ENCODE peak calls at places on chromosomes 12 and 14, in four cellular contexts. One of them, this sample, is unnamed.

GRCh38 chr14:60245316-60246177 is 3.5 kb upstream of the PPM1A start:
- DNase-seq in AG09319: no peak
- DNase-seq in kidney: no peak
- DNase-seq in Caco-2: no peak
- DNase-seq in this sample: no peak

GRCh38 chr14:77498120-77498979 is at the start of gene ISM2:
- DNase-seq in kidney: peak
- DNase-seq in Caco-2: peak
- DNase-seq in AG09319: no peak
- DNase-seq in this sample: no peak

GRCh38 chr12:53244337-53244736 is 12.3 kb upstream of the RARG start:
- DNase-seq in AG09319: no peak
- DNase-seq in Caco-2: no peak
- DNase-seq in kidney: no peak
- DNase-seq in this sample: no peak

GRCh38 chr12:52884526-52885293 is 20.2 kb downstream of the KRT8 start:
- DNase-seq in kidney: peak
- DNase-seq in Caco-2: peak
- DNase-seq in AG09319: no peak
- DNase-seq in this sample: no peak

GRCh38 chr12:115897718-115898117 is 379.8 kb downstream of the MED13L start:
- DNase-seq in Caco-2: no peak
- DNase-seq in kidney: no peak
- DNase-seq in AG09319: no peak
- DNase-seq in this sample: no peak

GRCh38 chr14:91249841-91250616 is 5.5 kb upstream of the GPR68 start:
- DNase-seq in AG09319: no peak
- DNase-seq in kidney: no peak
- DNase-seq in Caco-2: no peak
- DNase-seq in this sample: no peak

GRCh38 chr12:52300796-52301691 is 9.7 kb upstream of the KRT81 start:
- DNase-seq in kidney: no peak
- DNase-seq in Caco-2: no peak
- DNase-seq in AG09319: no peak
- DNase-seq in this sample: no peak

GRCh38 chr12:68899251-68899771 is 33.7 kb downstream of the CPM start:
- DNase-seq in kidney: peak
- DNase-seq in AG09319: peak
- DNase-seq in Caco-2: peak
- DNase-seq in this sample: peak

GRCh38 chr14:48805315-48805714 is 780.9 kb downstream of the RPS29 start:
- DNase-seq in AG09319: no peak
- DNase-seq in kidney: no peak
- DNase-seq in Caco-2: peak
- DNase-seq in this sample: peak

GRCh38 chr14:69671365-69672050 is 60.1 kb downstream of the SUSD6 start:
- DNase-seq in kidney: no peak
- DNase-seq in Caco-2: no peak
- DNase-seq in AG09319: no peak
- DNase-seq in this sample: no peak

GRCh38 chr14:104293851-104294627 is 155.7 kb downstream of the KIF26A start:
- DNase-seq in AG09319: no peak
- DNase-seq in kidney: peak
- DNase-seq in Caco-2: peak
- DNase-seq in this sample: no peak

GRCh38 chr12:77591959-77592358 is 238.7 kb upstream of the NAV3 start:
- DNase-seq in Caco-2: peak
- DNase-seq in AG09319: no peak
- DNase-seq in kidney: no peak
- DNase-seq in this sample: no peak

GRCh38 chr12:75979181-75979580 is 52.4 kb downstream of the PHLDA1 start:
- DNase-seq in kidney: no peak
- DNase-seq in AG09319: no peak
- DNase-seq in Caco-2: no peak
- DNase-seq in this sample: peak

DNA sequence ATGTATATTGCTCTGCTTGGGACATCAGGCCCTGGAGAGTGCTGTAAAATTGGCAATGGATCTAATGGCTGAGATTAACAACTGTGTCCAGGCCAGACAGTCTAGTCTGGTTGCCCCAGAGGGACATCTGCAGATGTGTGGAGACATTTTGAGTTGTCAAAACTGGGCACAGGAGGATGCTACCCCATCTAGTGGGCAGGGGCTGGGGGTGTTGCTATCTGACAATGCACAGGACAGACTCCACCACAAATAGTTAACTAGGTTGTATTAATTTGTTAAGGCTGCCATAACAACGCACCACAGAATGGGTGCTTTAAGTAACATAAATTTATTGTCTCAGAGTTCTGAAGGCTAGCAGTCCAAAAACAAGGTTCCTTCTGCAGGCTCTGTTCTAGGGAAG is 302.5 kb upstream of the AMIGO2 start:
- DNase-seq in kidney: no peak
- DNase-seq in Caco-2: no peak
- DNase-seq in AG09319: no peak
- DNase-seq in this sample: no peak
- TF ChIP-seq CTCF in kidney: no peak
- TF ChIP-seq CTCF in Caco-2: no peak
- TF ChIP-seq CTCF in AG09319: no peak
- TF ChIP-seq CTCF in this sample: no peak

GRCh38 chr12:31655792-31656191 is 3.7 kb upstream of the ETFBKMT start:
- DNase-seq in kidney: no peak
- DNase-seq in Caco-2: no peak
- DNase-seq in AG09319: no peak
- DNase-seq in this sample: no peak

GRCh38 chr12:31662176-31662849 is 2.8 kb downstream of the ETFBKMT start:
- DNase-seq in AG09319: no peak
- DNase-seq in Caco-2: no peak
- DNase-seq in kidney: no peak
- DNase-seq in this sample: no peak

GRCh38 chr12:31655208-31655607 is 4.3 kb upstream of the ETFBKMT start:
- DNase-seq in AG09319: no peak
- DNase-seq in kidney: no peak
- DNase-seq in Caco-2: no peak
- DNase-seq in this sample: no peak

GRCh38 chr12:31658743-31659086 is 773 bp upstream of the ETFBKMT start:
- DNase-seq in AG09319: no peak
- DNase-seq in Caco-2: no peak
- DNase-seq in kidney: no peak
- DNase-seq in this sample: no peak

DNA sequence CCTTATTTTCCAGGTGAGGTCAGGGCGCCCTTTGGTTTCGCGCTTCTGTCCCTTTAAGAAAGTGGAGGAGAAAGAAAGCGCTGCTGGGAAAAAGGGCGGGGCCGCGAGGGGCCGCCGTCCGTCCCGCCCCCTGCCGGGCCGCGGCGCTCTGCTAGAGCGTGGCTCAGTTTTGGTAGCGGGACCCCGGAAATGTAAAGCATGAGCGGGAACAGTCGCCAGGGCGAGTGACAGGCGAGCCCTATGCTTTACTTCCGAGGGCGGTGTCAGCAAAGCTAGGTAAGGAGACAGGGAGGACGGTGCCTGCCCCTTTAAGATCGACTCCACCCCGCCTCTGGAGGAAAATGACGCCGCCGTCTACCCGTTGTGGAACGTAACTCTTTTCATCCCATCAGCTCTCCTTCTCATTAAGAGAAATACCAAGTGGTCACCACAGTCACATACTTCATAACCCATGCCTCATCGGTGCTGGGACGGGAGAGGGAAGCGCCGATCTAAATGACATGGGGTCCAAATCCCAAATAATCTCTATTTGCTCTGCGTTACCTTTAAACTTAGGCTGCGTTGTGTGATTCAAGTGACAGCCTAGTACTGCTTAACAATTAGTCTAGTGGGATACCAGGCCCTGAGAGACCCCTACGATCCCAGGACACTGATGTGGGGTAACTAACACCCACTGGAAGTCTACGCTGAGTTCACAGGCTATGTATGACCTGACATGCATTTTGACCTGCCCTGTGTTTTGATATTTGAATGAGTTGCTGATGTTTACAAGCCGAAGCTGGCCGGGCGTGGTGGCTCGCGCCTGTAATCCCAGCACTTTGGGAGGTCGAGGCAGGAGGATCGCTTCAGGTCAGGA is at the start of gene ETFBKMT:
- DNase-seq in Caco-2: peak
- DNase-seq in AG09319: peak
- DNase-seq in kidney: peak
- DNase-seq in this sample: peak
- TF ChIP-seq CTCF in Caco-2: peak
- TF ChIP-seq CTCF in AG09319: peak
- TF ChIP-seq CTCF in kidney: peak
- TF ChIP-seq CTCF in this sample: peak

DNA sequence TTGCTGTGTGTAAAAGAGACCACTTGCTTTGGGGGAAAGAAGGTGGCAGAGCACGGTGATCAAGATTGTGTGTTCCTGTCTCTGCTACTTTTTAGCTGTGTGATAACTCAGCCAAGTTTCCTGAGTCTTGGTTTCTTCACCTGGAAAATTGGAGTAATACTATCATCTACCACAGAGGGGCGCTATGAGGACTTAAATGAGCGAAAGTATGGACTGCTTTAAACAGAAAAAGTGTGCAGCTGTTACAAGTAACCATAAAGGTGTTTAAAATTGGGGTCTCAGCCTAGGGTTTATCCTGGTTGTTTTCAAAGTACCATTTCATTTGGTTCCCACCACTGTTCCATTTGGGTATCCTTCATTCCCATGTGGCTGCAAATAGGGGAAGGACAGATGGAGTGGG is 65.9 kb upstream of the WSCD2 start:
- DNase-seq in kidney: no peak
- DNase-seq in Caco-2: peak
- DNase-seq in AG09319: no peak
- DNase-seq in this sample: no peak
- TF ChIP-seq CTCF in kidney: peak
- TF ChIP-seq CTCF in Caco-2: no peak
- TF ChIP-seq CTCF in AG09319: peak
- TF ChIP-seq CTCF in this sample: peak

GRCh38 chr14:102295301-102295700 is 9.7 kb downstream of the MOK start:
- DNase-seq in Caco-2: no peak
- DNase-seq in AG09319: no peak
- DNase-seq in kidney: no peak
- DNase-seq in this sample: no peak
- TF ChIP-seq CTCF in Caco-2: no peak
- TF ChIP-seq CTCF in AG09319: peak
- TF ChIP-seq CTCF in kidney: peak
- TF ChIP-seq CTCF in this sample: peak

GRCh38 chr12:60106207-60106606 is 510.4 kb downstream of the SLC16A7 start:
- DNase-seq in AG09319: no peak
- DNase-seq in Caco-2: no peak
- DNase-seq in kidney: no peak
- DNase-seq in this sample: no peak
- TF ChIP-seq CTCF in AG09319: peak
- TF ChIP-seq CTCF in Caco-2: no peak
- TF ChIP-seq CTCF in kidney: no peak
- TF ChIP-seq CTCF in this sample: peak

DNA sequence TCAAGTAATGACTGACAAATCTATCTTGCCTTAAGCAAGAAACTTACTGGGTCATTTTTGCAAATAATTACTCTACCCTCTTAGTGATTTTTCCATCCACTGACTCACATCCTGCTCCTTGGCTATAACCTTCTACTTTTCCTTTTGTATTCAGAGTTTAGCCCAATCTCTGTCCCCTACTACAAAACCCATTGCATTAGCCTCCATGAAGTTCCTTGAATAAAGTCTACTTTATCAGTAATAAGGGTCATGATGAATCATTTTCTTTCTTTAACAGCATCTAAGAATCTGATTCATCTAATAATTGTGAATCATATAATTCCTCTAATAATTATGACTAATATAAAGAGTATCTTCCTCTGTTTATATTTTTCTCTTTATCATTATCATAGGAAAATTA is 132.6 kb downstream of the NTS start:
- DNase-seq in Caco-2: no peak
- DNase-seq in AG09319: no peak
- DNase-seq in kidney: no peak
- DNase-seq in this sample: no peak
- TF ChIP-seq CTCF in Caco-2: no peak
- TF ChIP-seq CTCF in AG09319: no peak
- TF ChIP-seq CTCF in kidney: no peak
- TF ChIP-seq CTCF in this sample: no peak

GRCh38 chr14:37087520-37087919 is 84.9 kb downstream of the SLC25A21 start:
- DNase-seq in Caco-2: no peak
- DNase-seq in kidney: no peak
- DNase-seq in AG09319: no peak
- DNase-seq in this sample: no peak
- TF ChIP-seq CTCF in Caco-2: no peak
- TF ChIP-seq CTCF in kidney: no peak
- TF ChIP-seq CTCF in AG09319: no peak
- TF ChIP-seq CTCF in this sample: no peak

GRCh38 chr12:80838708-80839107 is 99.0 kb downstream of the LIN7A start:
- DNase-seq in kidney: no peak
- DNase-seq in Caco-2: no peak
- DNase-seq in AG09319: no peak
- DNase-seq in this sample: no peak

GRCh38 chr12:80834724-80835123 is 103.0 kb downstream of the LIN7A start:
- DNase-seq in kidney: no peak
- DNase-seq in Caco-2: no peak
- DNase-seq in AG09319: no peak
- DNase-seq in this sample: peak

GRCh38 chr12:80837342-80837978 is 100.3 kb downstream of the LIN7A start:
- DNase-seq in AG09319: no peak
- DNase-seq in Caco-2: peak
- DNase-seq in kidney: no peak
- DNase-seq in this sample: peak

GRCh38 chr12:80838024-80838658 is 99.6 kb downstream of the LIN7A start:
- DNase-seq in kidney: no peak
- DNase-seq in AG09319: no peak
- DNase-seq in Caco-2: no peak
- DNase-seq in this sample: no peak
- TF ChIP-seq CTCF in kidney: no peak
- TF ChIP-seq CTCF in AG09319: no peak
- TF ChIP-seq CTCF in Caco-2: no peak
- TF ChIP-seq CTCF in this sample: no peak

DNA sequence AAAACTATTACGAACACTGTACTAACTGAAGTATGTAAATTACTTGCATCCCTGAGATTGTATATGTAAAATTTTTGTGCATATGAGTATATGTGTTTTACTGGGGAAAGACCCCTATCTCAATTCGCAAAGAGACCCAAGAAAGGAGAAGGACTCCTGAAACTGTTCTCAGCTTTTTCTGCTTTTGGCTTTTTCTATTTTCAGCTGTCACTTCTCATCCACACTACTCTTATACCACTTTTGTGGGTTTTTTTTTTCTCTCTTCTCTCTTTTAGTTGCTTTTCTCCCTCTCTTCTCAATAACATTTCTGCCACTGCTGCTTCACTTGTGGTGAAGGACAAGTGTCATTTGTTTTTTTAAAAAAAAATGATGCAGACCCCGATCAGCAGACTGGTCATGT is 39.8 kb downstream of the NIN start:
- DNase-seq in kidney: no peak
- DNase-seq in Caco-2: no peak
- DNase-seq in AG09319: no peak
- DNase-seq in this sample: no peak
- TF ChIP-seq CTCF in kidney: no peak
- TF ChIP-seq CTCF in Caco-2: no peak
- TF ChIP-seq CTCF in AG09319: no peak
- TF ChIP-seq CTCF in this sample: no peak

GRCh38 chr12:32596031-32596430 is 83.1 kb upstream of the DNM1L start:
- DNase-seq in kidney: no peak
- DNase-seq in AG09319: no peak
- DNase-seq in Caco-2: no peak
- DNase-seq in this sample: no peak
- TF ChIP-seq CTCF in kidney: no peak
- TF ChIP-seq CTCF in AG09319: no peak
- TF ChIP-seq CTCF in Caco-2: no peak
- TF ChIP-seq CTCF in this sample: no peak